ENCODE peak calls at places on chromosome 20, in four cellular contexts. One of them, this sample, is unnamed. For H3K27me3 and H3K4me1, the result is how much of the 10 kb centered on the place peaks cover.

GRCh38 chr20:35870541-35871307 is 83.6 kb downstream of the SCAND1 start:
- DNase-seq in mesenchymal stem cell: peak
- DNase-seq in mammary epithelial cell: no peak
- DNase-seq in PC-3: no peak
- DNase-seq in this sample: peak

GRCh38 chr20:19528286-19529030 is 229.6 kb upstream of the RIN2 start:
- DNase-seq in PC-3: no peak
- DNase-seq in mammary epithelial cell: no peak
- DNase-seq in mesenchymal stem cell: no peak
- DNase-seq in this sample: no peak

GRCh38 chr20:35978041-35978513 is 9.7 kb downstream of the CNBD2 start:
- DNase-seq in mammary epithelial cell: no peak
- DNase-seq in mesenchymal stem cell: peak
- DNase-seq in PC-3: no peak
- DNase-seq in this sample: peak

GRCh38 chr20:4435210-4435609 is 286.5 kb upstream of the PRND start:
- DNase-seq in mesenchymal stem cell: no peak
- DNase-seq in PC-3: no peak
- DNase-seq in mammary epithelial cell: no peak
- DNase-seq in this sample: peak

GRCh38 chr20:43188234-43188653 is 1.5 kb downstream of the PTPRT start:
- DNase-seq in PC-3: no peak
- DNase-seq in mammary epithelial cell: no peak
- DNase-seq in mesenchymal stem cell: no peak
- DNase-seq in this sample: no peak

GRCh38 chr20:50215101-50215500 is 24.5 kb downstream of the CEBPB start:
- DNase-seq in PC-3: no peak
- DNase-seq in mesenchymal stem cell: peak
- DNase-seq in mammary epithelial cell: no peak
- DNase-seq in this sample: no peak

GRCh38 chr20:50330504-50331313 is 140.1 kb downstream of the CEBPB start:
- DNase-seq in mesenchymal stem cell: no peak
- DNase-seq in PC-3: no peak
- DNase-seq in mammary epithelial cell: peak
- DNase-seq in this sample: no peak

GRCh38 chr20:11274137-11274536 is 600.3 kb upstream of the JAG1 start:
- DNase-seq in mesenchymal stem cell: peak
- DNase-seq in mammary epithelial cell: peak
- DNase-seq in PC-3: peak
- DNase-seq in this sample: peak

GRCh38 chr20:11376998-11377397 is 540.7 kb upstream of the BTBD3 start:
- DNase-seq in mammary epithelial cell: peak
- DNase-seq in PC-3: no peak
- DNase-seq in mesenchymal stem cell: no peak
- DNase-seq in this sample: no peak

GRCh38 chr20:54293526-54293925 is 85.6 kb downstream of the PFDN4 start:
- DNase-seq in PC-3: no peak
- DNase-seq in mammary epithelial cell: no peak
- DNase-seq in mesenchymal stem cell: no peak
- DNase-seq in this sample: peak

GRCh38 chr20:2002365-2002764 is 8.5 kb upstream of the PDYN start:
- DNase-seq in PC-3: no peak
- DNase-seq in mammary epithelial cell: no peak
- DNase-seq in mesenchymal stem cell: no peak
- DNase-seq in this sample: no peak

GRCh38 chr20:50450961-50451752 is 59.0 kb upstream of the PTPN1 start:
- DNase-seq in mesenchymal stem cell: peak
- DNase-seq in PC-3: no peak
- DNase-seq in mammary epithelial cell: peak
- DNase-seq in this sample: peak

GRCh38 chr20:43736588-43737091 is 9.8 kb upstream of the GTSF1L start:
- DNase-seq in mesenchymal stem cell: peak
- DNase-seq in PC-3: no peak
- DNase-seq in mammary epithelial cell: no peak
- DNase-seq in this sample: no peak

GRCh38 chr20:39036011-39036410 is 73.9 kb downstream of the DHX35 start:
- DNase-seq in PC-3: no peak
- DNase-seq in mesenchymal stem cell: no peak
- DNase-seq in mammary epithelial cell: no peak
- DNase-seq in this sample: peak

GRCh38 chr20:5714261-5715041 is 35.8 kb upstream of the SHLD1 start:
- DNase-seq in mesenchymal stem cell: peak
- DNase-seq in PC-3: peak
- DNase-seq in mammary epithelial cell: peak
- DNase-seq in this sample: no peak

GRCh38 chr20:31849306-31849930 is 4.0 kb upstream of the FOXS1 start:
- DNase-seq in PC-3: peak
- DNase-seq in mesenchymal stem cell: no peak
- DNase-seq in mammary epithelial cell: peak
- DNase-seq in this sample: no peak

GRCh38 chr20:10789386-10789785 is 115.6 kb upstream of the JAG1 start:
- DNase-seq in mammary epithelial cell: no peak
- DNase-seq in PC-3: no peak
- DNase-seq in mesenchymal stem cell: no peak
- DNase-seq in this sample: no peak

GRCh38 chr20:53141651-53142050 is 169.5 kb downstream of the TSHZ2 start:
- DNase-seq in PC-3: no peak
- DNase-seq in mammary epithelial cell: no peak
- DNase-seq in mesenchymal stem cell: no peak
- DNase-seq in this sample: no peak

GRCh38 chr20:22924949-22925612 is 110.0 kb upstream of the SSTR4 start:
- DNase-seq in mesenchymal stem cell: peak
- DNase-seq in mammary epithelial cell: no peak
- DNase-seq in PC-3: no peak
- DNase-seq in this sample: no peak

GRCh38 chr20:17062712-17063111 is 164.1 kb upstream of the PCSK2 start:
- DNase-seq in PC-3: no peak
- DNase-seq in mammary epithelial cell: no peak
- DNase-seq in mesenchymal stem cell: no peak
- DNase-seq in this sample: no peak

GRCh38 chr20:23625236-23625964 is 12.4 kb downstream of the CST3 start:
- DNase-seq in mesenchymal stem cell: no peak
- DNase-seq in PC-3: no peak
- DNase-seq in mammary epithelial cell: peak
- DNase-seq in this sample: no peak

GRCh38 chr20:63176035-63176434 is 39.9 kb downstream of the YTHDF1 start:
- DNase-seq in mesenchymal stem cell: peak
- DNase-seq in PC-3: no peak
- DNase-seq in mammary epithelial cell: no peak
- DNase-seq in this sample: peak

GRCh38 chr20:63173552-63174191 is 42.3 kb downstream of the YTHDF1 start:
- DNase-seq in mesenchymal stem cell: no peak
- DNase-seq in PC-3: no peak
- DNase-seq in mammary epithelial cell: no peak
- DNase-seq in this sample: no peak

GRCh38 chr20:63172726-63173125 is 43.2 kb downstream of the YTHDF1 start:
- DNase-seq in mesenchymal stem cell: no peak
- DNase-seq in mammary epithelial cell: no peak
- DNase-seq in PC-3: peak
- DNase-seq in this sample: no peak

GRCh38 chr20:63175031-63175895 is 40.7 kb downstream of the YTHDF1 start:
- DNase-seq in PC-3: no peak
- DNase-seq in mammary epithelial cell: no peak
- DNase-seq in mesenchymal stem cell: no peak
- DNase-seq in this sample: no peak

DNA sequence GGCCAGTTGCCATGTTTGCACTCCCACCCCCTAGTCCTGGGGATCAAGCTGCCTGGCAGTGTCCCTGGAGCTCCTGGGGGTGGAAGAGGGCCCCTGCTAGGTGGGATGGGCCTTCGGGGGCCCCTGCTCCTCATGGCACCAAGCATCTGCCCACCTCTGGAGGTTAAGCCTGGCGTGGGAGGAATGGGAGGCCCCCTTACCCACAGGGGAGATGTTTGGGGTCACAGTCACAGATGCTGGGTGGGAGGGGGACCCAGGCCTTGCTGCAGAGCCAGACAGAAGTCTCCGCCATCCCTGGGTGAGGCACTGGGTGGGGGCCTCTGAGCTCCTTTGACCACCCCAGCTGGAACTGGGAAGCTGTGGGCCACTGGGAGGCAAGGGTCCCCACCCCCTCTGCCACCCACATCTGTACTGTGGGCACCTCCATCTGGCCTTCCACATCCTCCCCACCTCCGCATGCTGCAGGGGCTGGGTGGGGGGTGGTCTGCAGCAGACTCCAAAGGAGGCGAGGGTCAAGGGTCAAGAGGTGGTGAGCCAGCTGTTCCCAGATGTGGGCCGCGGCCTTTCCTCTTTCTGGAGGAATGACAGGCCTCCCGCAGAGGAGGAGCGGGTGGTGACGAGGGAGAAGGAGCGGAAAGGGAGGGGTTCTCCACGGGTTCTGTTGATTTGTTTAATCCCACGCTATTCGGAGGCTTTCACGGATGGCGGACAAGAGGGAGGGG is 41.5 kb downstream of the YTHDF1 start:
- DNase-seq in mammary epithelial cell: no peak
- DNase-seq in PC-3: no peak
- DNase-seq in mesenchymal stem cell: no peak
- DNase-seq in this sample: no peak
- H3K27me3 ChIP-seq in mammary epithelial cell: half or more
- H3K27me3 ChIP-seq in PC-3: half or more
- H3K27me3 ChIP-seq in mesenchymal stem cell: half or more
- H3K27me3 ChIP-seq in this sample: half or more

GRCh38 chr20:48722002-48722731 is 105.6 kb downstream of the PREX1 start:
- DNase-seq in mammary epithelial cell: no peak
- DNase-seq in mesenchymal stem cell: peak
- DNase-seq in PC-3: no peak
- DNase-seq in this sample: peak

GRCh38 chr20:48724891-48725588 is 102.8 kb downstream of the PREX1 start:
- DNase-seq in mesenchymal stem cell: no peak
- DNase-seq in PC-3: no peak
- DNase-seq in mammary epithelial cell: no peak
- DNase-seq in this sample: no peak

GRCh38 chr20:48721324-48722001 is 106.3 kb downstream of the PREX1 start:
- DNase-seq in PC-3: no peak
- DNase-seq in mesenchymal stem cell: no peak
- DNase-seq in mammary epithelial cell: no peak
- DNase-seq in this sample: no peak

GRCh38 chr20:48723308-48724264 is 104.2 kb downstream of the PREX1 start:
- DNase-seq in mammary epithelial cell: no peak
- DNase-seq in mesenchymal stem cell: peak
- DNase-seq in PC-3: no peak
- DNase-seq in this sample: peak

DNA sequence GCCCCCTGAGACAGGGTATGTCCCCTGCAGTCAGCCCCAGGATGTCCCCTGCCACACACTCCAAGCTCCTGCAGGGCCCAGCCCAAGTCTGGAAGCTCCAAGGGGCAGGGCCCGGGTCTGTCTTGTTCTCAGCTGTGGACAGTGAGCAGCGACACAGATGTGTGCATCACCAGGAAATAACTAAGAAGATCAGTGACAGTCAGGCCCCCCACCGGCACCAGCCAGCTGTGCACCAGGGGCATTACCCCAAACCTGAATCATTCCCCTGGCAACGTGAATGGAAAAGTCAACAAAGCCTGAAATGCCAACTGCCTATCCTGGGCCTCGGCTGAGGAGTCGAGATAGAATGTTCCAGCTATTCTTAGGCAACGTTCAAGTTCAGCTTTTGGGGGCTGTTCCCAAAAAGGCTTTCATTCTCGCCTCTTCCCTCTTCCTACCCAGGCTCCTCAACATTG is 105.0 kb downstream of the PREX1 start:
- DNase-seq in mesenchymal stem cell: peak
- DNase-seq in mammary epithelial cell: no peak
- DNase-seq in PC-3: peak
- DNase-seq in this sample: peak
- H3K4me1 ChIP-seq in mesenchymal stem cell: under half
- H3K4me1 ChIP-seq in mammary epithelial cell: under half
- H3K4me1 ChIP-seq in PC-3: under half
- H3K4me1 ChIP-seq in this sample: under half

GRCh38 chr20:58696411-58696961 is 3.9 kb downstream of the NPEPL1 start:
- DNase-seq in mammary epithelial cell: no peak
- DNase-seq in PC-3: no peak
- DNase-seq in mesenchymal stem cell: no peak
- DNase-seq in this sample: no peak

GRCh38 chr20:58694241-58695083 is 1.9 kb downstream of the NPEPL1 start:
- DNase-seq in PC-3: no peak
- DNase-seq in mesenchymal stem cell: no peak
- DNase-seq in mammary epithelial cell: no peak
- DNase-seq in this sample: no peak

GRCh38 chr20:58693226-58694006 is 816 bp downstream of the NPEPL1 start:
- DNase-seq in mammary epithelial cell: no peak
- DNase-seq in mesenchymal stem cell: peak
- DNase-seq in PC-3: peak
- DNase-seq in this sample: no peak

GRCh38 chr20:58695895-58696375 is 3.3 kb downstream of the NPEPL1 start:
- DNase-seq in mammary epithelial cell: no peak
- DNase-seq in mesenchymal stem cell: no peak
- DNase-seq in PC-3: no peak
- DNase-seq in this sample: no peak

GRCh38 chr20:58695084-58695722 is 2.6 kb downstream of the NPEPL1 start:
- DNase-seq in mammary epithelial cell: no peak
- DNase-seq in mesenchymal stem cell: no peak
- DNase-seq in PC-3: no peak
- DNase-seq in this sample: no peak
- H3K9ac ChIP-seq in mammary epithelial cell: no peak
- H3K9ac ChIP-seq in mesenchymal stem cell: no peak
- H3K9ac ChIP-seq in PC-3: no peak
- H3K9ac ChIP-seq in this sample: no peak

GRCh38 chr20:46030290-46031013 is 1.4 kb downstream of the SLC12A5 start:
- DNase-seq in PC-3: no peak
- DNase-seq in mesenchymal stem cell: no peak
- DNase-seq in mammary epithelial cell: no peak
- DNase-seq in this sample: no peak

GRCh38 chr20:46034039-46034438 is 5.0 kb downstream of the SLC12A5 start:
- DNase-seq in PC-3: no peak
- DNase-seq in mesenchymal stem cell: no peak
- DNase-seq in mammary epithelial cell: no peak
- DNase-seq in this sample: no peak

GRCh38 chr20:46028772-46029371 is at the start of gene SLC12A5:
- DNase-seq in mesenchymal stem cell: no peak
- DNase-seq in PC-3: no peak
- DNase-seq in mammary epithelial cell: no peak
- DNase-seq in this sample: no peak

GRCh38 chr20:46031014-46031569 is 2.1 kb downstream of the SLC12A5 start:
- DNase-seq in mesenchymal stem cell: no peak
- DNase-seq in mammary epithelial cell: no peak
- DNase-seq in PC-3: no peak
- DNase-seq in this sample: no peak

DNA sequence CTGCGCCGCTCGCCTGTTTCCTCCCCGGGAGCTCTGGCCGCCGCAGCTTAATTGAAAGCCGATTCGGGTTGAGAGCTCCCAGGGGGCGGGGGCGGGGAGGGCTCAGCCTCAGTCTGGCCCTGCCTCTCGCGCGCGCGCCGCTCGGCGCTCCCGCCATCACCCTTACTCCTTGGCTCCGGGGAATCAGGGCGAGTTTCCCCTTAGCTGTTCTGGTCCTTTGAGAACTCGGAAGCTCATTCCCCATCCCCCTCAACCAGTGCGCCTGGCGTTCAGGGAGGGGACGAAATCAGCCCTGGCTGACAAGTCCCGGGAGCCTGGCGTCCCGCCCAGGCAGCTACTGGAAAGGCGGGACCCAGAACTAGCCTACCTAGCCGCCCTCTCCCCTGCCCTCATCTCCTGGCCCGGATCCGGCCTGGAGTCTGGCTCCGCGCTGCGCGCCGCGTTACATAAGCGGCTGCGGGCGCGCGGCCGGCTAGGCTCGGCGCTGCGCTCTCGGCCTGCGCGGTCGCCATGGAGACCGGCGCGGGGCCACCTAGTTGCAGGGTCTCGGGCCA is 2.8 kb downstream of the SLC12A5 start:
- DNase-seq in mammary epithelial cell: no peak
- DNase-seq in mesenchymal stem cell: no peak
- DNase-seq in PC-3: peak
- DNase-seq in this sample: peak
- H3K27me3 ChIP-seq in mammary epithelial cell: under half
- H3K27me3 ChIP-seq in mesenchymal stem cell: half or more
- H3K27me3 ChIP-seq in PC-3: half or more
- H3K27me3 ChIP-seq in this sample: half or more

This sample was measured in adipocyte.